ENCODE peak calls at places on chromosome 13, in seven cellular contexts. U, C, I, J, V, T and H are unnamed samples.

GRCh38 chr13:110629735-110630134 is 14.4 kb downstream of the NAXD start:
- DNase-seq in U (peak), C (no peak), I (no peak), J (no peak), V (no peak), T (no peak), H (no peak)

GRCh38 chr13:51848674-51849073 is 3.7 kb upstream of the TMEM272 start:
- DNase-seq in U (peak), C (no peak), I (peak), J (peak), V (no peak), T (no peak), H (peak)

GRCh38 chr13:95155504-95155903 is 145.7 kb downstream of the ABCC4 start:
- DNase-seq in U (no peak), C (no peak), I (no peak), J (no peak), V (no peak), T (no peak), H (no peak)

GRCh38 chr13:97140611-97141010 is 81.5 kb upstream of the MBNL2 start:
- DNase-seq in U (peak), C (no peak), I (no peak), J (peak), V (no peak), T (no peak), H (no peak)

GRCh38 chr13:34064456-34065205 is 246.7 kb downstream of the RFC3 start:
- DNase-seq in U (no peak), C (peak), I (peak), J (no peak), V (no peak), T (no peak), H (no peak)

GRCh38 chr13:113077566-113077952 is 28.0 kb upstream of the F7 start:
- DNase-seq in U (no peak), C (no peak), I (no peak), J (no peak), V (no peak), T (no peak), H (no peak)

GRCh38 chr13:112891477-112892401 is 77.3 kb upstream of the MCF2L start:
- DNase-seq in U (no peak), C (no peak), I (no peak), J (no peak), V (no peak), T (peak), H (no peak)

GRCh38 chr13:99821741-99822140 is 149.8 kb downstream of the ZIC5 start:
- DNase-seq in U (no peak), C (no peak), I (no peak), J (no peak), V (no peak), T (no peak), H (no peak)

GRCh38 chr13:91661692-91662490 is 263.5 kb downstream of the GPC5 start:
- DNase-seq in U (no peak), C (no peak), I (no peak), J (no peak), V (no peak), T (no peak), H (no peak)

GRCh38 chr13:50531917-50532899 is 311.3 kb downstream of the DLEU7 start:
- DNase-seq in U (peak), C (peak), I (peak), J (peak), V (no peak), T (no peak), H (peak)

GRCh38 chr13:78876915-78877549 is 218.1 kb upstream of the OBI1 start:
- DNase-seq in U (no peak), C (no peak), I (no peak), J (no peak), V (no peak), T (no peak), H (no peak)

GRCh38 chr13:53066411-53066810 is 37.8 kb downstream of the OLFM4 start:
- DNase-seq in U (no peak), C (no peak), I (no peak), J (no peak), V (no peak), T (no peak), H (no peak)

GRCh38 chr13:50195045-50195444 is 179.8 kb downstream of the KCNRG start:
- DNase-seq in U (no peak), C (no peak), I (no peak), J (no peak), V (no peak), T (no peak), H (no peak)

GRCh38 chr13:75978815-75979214 is 342.7 kb downstream of the LMO7 start:
- DNase-seq in U (no peak), C (no peak), I (no peak), J (no peak), V (no peak), T (no peak), H (no peak)

GRCh38 chr13:98026457-98026857 is 73.0 kb downstream of the IPO5 start:
- DNase-seq in U (peak), C (no peak), I (peak), J (peak), V (no peak), T (no peak), H (peak)

GRCh38 chr13:99898421-99898820 is 73.1 kb downstream of the ZIC5 start:
- DNase-seq in U (no peak), C (no peak), I (no peak), J (no peak), V (no peak), T (no peak), H (no peak)

GRCh38 chr13:113969973-113970611 is 3.8 kb downstream of the C13orf46 start:
- DNase-seq in U (no peak), C (no peak), I (no peak), J (no peak), V (no peak), T (peak), H (no peak)

GRCh38 chr13:102443234-102443633 is 41.4 kb upstream of the FGF14 start:
- DNase-seq in U (no peak), C (no peak), I (no peak), J (no peak), V (no peak), T (no peak), H (no peak)

GRCh38 chr13:42715909-42716308 is 65.5 kb upstream of the FAM216B start:
- DNase-seq in U (no peak), C (no peak), I (no peak), J (no peak), V (no peak), T (no peak), H (no peak)

GRCh38 chr13:69331245-69331644 is 776.4 kb upstream of the ATXN8OS start:
- DNase-seq in U (no peak), C (no peak), I (no peak), J (no peak), V (no peak), T (no peak), H (no peak)

DNA sequence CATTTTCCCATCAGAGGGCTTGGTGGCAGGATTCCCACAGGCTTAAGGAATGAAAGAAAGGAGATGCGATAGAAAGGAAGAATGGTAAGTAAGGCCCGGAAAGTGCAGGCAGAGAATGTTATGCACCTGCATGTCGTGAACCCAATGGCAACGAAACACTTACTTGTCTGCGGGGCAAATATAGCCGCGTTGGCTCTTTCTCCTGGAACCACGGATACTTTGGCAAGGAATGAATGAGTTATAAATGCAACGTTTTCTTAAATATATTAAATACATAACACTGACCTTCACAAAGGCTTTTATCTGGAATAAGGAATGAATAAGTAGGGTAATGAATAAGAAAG is 192.1 kb downstream of the KATNAL1 start:
- DNase-seq in U (no peak), C (no peak), I (no peak), J (no peak), V (no peak), T (no peak), H (no peak)
- TF ChIP-seq CTCF in U (no peak), C (no peak), I (no peak), J (no peak), V (no peak), T (no peak), H (no peak)

DNA sequence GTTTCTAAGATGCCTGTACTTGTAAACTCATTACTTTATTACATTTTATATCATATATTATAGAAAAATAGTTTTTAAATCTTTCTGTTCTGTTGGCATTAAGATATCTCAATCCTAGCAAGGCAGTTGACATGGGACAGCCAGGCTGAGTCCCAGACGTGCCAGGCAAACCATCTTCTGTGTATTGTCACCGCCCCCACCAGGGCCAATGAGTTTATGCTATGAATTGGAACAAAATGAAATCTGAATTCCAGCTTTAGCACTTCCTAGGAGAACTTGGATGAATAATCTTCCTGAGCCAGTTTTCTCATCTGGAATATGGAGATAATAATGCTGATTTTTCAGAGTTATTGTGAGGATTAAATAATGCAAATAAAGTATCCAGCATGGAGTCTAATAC is 79.9 kb upstream of the GSX1 start:
- DNase-seq in U (peak), C (peak), I (no peak), J (no peak), V (no peak), T (peak), H (no peak)
- TF ChIP-seq CTCF in U (peak), C (no peak), I (no peak), J (peak), V (no peak), T (no peak), H (no peak)

DNA sequence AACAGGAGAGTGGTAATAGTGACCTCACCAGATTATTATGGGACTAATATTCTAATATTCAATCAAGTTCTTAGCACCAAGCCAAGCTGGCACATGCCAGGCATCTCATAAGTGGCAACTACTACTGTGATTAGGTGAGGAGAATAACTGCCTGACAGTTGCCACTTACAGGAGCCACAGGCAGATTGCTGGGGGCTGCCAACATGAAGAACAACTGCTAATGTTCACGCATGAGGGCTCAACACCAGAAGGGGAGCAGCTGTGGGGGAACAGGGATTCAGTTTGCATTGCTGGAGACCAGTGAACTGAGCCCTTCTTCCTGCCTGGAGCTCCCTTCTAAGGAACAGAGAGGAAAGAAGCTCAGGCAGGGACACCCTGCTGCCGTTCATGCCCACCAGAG is 504.5 kb downstream of the FOXO1 start:
- DNase-seq in U (no peak), C (no peak), I (no peak), J (no peak), V (no peak), T (no peak), H (no peak)
- TF ChIP-seq CTCF in U (no peak), C (no peak), I (no peak), J (no peak), V (no peak), T (no peak), H (no peak)

GRCh38 chr13:36084131-36084530 is 47.1 kb downstream of the DCLK1 start:
- DNase-seq in U (no peak), C (no peak), I (no peak), J (no peak), V (no peak), T (no peak), H (no peak)

GRCh38 chr13:36088001-36088400 is 43.2 kb downstream of the DCLK1 start:
- DNase-seq in U (no peak), C (no peak), I (no peak), J (no peak), V (no peak), T (no peak), H (peak)

GRCh38 chr13:36089130-36089529 is 42.1 kb downstream of the DCLK1 start:
- DNase-seq in U (peak), C (peak), I (no peak), J (no peak), V (no peak), T (no peak), H (no peak)

GRCh38 chr13:36088463-36088862 is 42.7 kb downstream of the DCLK1 start:
- DNase-seq in U (no peak), C (no peak), I (no peak), J (no peak), V (no peak), T (no peak), H (no peak)

DNA sequence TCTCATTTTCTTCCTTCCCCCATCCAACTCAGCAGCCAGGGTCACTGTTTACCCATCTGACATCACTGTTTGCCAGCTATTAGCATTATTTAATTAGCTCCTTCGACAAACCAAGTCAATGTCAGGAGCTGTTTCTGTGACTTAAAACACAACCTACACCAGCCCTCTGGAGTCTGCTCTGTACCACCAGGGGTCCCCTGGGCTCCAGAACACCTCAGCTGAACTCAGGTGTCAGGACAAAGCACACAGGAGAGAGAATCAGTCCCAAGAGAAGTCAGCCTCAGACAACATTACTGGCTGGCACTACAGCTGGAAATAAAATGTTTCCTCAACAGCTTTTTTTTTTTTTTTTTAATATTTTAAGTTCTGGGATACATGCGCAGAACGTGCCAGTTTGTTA is 45.1 kb downstream of the DCLK1 start:
- DNase-seq in U (no peak), C (no peak), I (no peak), J (no peak), V (no peak), T (no peak), H (no peak)
- TF ChIP-seq CTCF in U (no peak), C (no peak), I (no peak), J (no peak), V (no peak), T (no peak), H (no peak)